ENCODE peak calls at places on chromosomes 4 and X, in seven cellular contexts. D, I, G, J, H, Z and A are unnamed samples.

GRCh38 chr4:8346838-8347605 is 77.5 kb downstream of the HTRA3 start:
- DNase-seq in D (no peak), I (no peak), G (no peak), J (peak; percentile 52), H (no peak), Z (no peak), A (no peak)

GRCh38 chr4:108030332-108030731 is 40.6 kb downstream of the HADH start:
- DNase-seq in D (peak; percentile 78), I (no peak), G (peak; percentile 77), J (peak; percentile 85), H (peak; percentile 66), Z (peak; percentile 12), A (peak; percentile 80)

GRCh38 chr4:76658231-76659102 is 223.4 kb downstream of the SHROOM3 start:
- DNase-seq in D (peak; percentile 87), I (no peak), G (peak; percentile 58), J (no peak), H (no peak), Z (no peak), A (peak; percentile 61)

GRCh38 chr4:61374612-61374920 is 174.4 kb downstream of the ADGRL3 start:
- DNase-seq in D (peak; percentile 5), I (no peak), G (no peak), J (no peak), H (no peak), Z (no peak), A (peak; percentile 75)

GRCh38 chr4:30802622-30803323 is 82.6 kb downstream of the PCDH7 start:
- DNase-seq in D (peak; percentile 88), I (no peak), G (no peak), J (no peak), H (no peak), Z (no peak), A (peak; percentile 50)

GRCh38 chrX:47530054-47530453 is 31.0 kb upstream of the ARAF start:
- DNase-seq in D (no peak), I (no peak), G (no peak), J (no peak), H (no peak), Z (no peak), A (no peak)

GRCh38 chrX:53073115-53073581 is 9.0 kb upstream of the TSPYL2 start:
- DNase-seq in D (no peak), I (no peak), G (no peak), J (no peak), H (no peak), Z (peak; percentile 66), A (no peak)

GRCh38 chr4:8345946-8346814 is 76.6 kb downstream of the HTRA3 start:
- DNase-seq in D (no peak), I (no peak), G (no peak), J (peak; percentile 30), H (no peak), Z (no peak), A (no peak)

GRCh38 chrX:87409113-87409841 is 108.3 kb upstream of the KLHL4 start:
- DNase-seq in D (peak; percentile 89), I (no peak), G (peak; percentile 92), J (peak; percentile 79), H (no peak), Z (no peak), A (peak; percentile 90)

GRCh38 chr4:122764071-122764807 is 31.7 kb downstream of the BBS12 start:
- DNase-seq in D (peak; percentile 63), I (no peak), G (peak; percentile 52), J (no peak), H (no peak), Z (no peak), A (peak; percentile 47)

GRCh38 chrX:114201622-114202021 is 382.3 kb upstream of the HTR2C start:
- DNase-seq in D (no peak), I (no peak), G (no peak), J (no peak), H (no peak), Z (no peak), A (no peak)

GRCh38 chr4:188767496-188767895 is 628.3 kb downstream of the TRIML1 start:
- DNase-seq in D (peak; percentile 67), I (no peak), G (no peak), J (no peak), H (no peak), Z (no peak), A (no peak)

GRCh38 chr4:111943796-111944203 is 201.5 kb upstream of the FAM241A start:
- DNase-seq in D (peak; percentile 59), I (no peak), G (peak; percentile 75), J (peak; percentile 69), H (no peak), Z (peak; percentile 2), A (peak; percentile 42)

GRCh38 chr4:22607382-22607781 is 85.4 kb upstream of the GBA3 start:
- DNase-seq in D (peak; percentile 31), I (no peak), G (peak; percentile 32), J (peak; percentile 76), H (peak; percentile 40), Z (peak; percentile 24), A (peak; percentile 28)

GRCh38 chrX:40058719-40059118 is 39.0 kb downstream of the BCOR start:
- DNase-seq in D (no peak), I (no peak), G (no peak), J (no peak), H (no peak), Z (peak; percentile 94), A (no peak)

GRCh38 chr4:101615652-101616051 is 174.9 kb upstream of the BANK1 start:
- DNase-seq in D (no peak), I (no peak), G (no peak), J (no peak), H (no peak), Z (no peak), A (no peak)

GRCh38 chrX:78106651-78106986 is 2.6 kb downstream of the PGK1 start:
- DNase-seq in D (no peak), I (no peak), G (no peak), J (no peak), H (no peak), Z (no peak), A (no peak)

GRCh38 chr4:1130318-1131186 is 17.2 kb upstream of the RNF212 start:
- DNase-seq in D (peak; percentile 79), I (peak; percentile 33), G (peak; percentile 65), J (peak; percentile 77), H (peak; percentile 74), Z (peak; percentile 31), A (peak; percentile 75)

GRCh38 chr4:154491731-154492249 is at the start of gene DCHS2:
- DNase-seq in D (no peak), I (no peak), G (no peak), J (peak; percentile 73), H (no peak), Z (no peak), A (no peak)

GRCh38 chrX:69037786-69038185 is 127.5 kb downstream of the PJA1 start:
- DNase-seq in D (no peak), I (no peak), G (no peak), J (no peak), H (no peak), Z (no peak), A (no peak)

GRCh38 chr4:169416997-169417396 is 146.2 kb upstream of the SH3RF1 start:
- DNase-seq in D (no peak), I (no peak), G (no peak), J (no peak), H (no peak), Z (peak; percentile 14), A (no peak)

GRCh38 chr4:168769416-168769815 is 240.6 kb downstream of the CBR4 start:
- DNase-seq in D (peak; percentile 78), I (no peak), G (peak; percentile 83), J (peak; percentile 67), H (no peak), Z (no peak), A (peak; percentile 90)

GRCh38 chr4:177032341-177032740 is 239.6 kb upstream of the VEGFC start:
- DNase-seq in D (no peak), I (no peak), G (no peak), J (no peak), H (no peak), Z (no peak), A (no peak)

GRCh38 chrX:103362504-103362903 is 6.2 kb downstream of the TCEAL9 start:
- DNase-seq in D (peak; percentile 38), I (no peak), G (peak; percentile 57), J (peak; percentile 69), H (no peak), Z (no peak), A (peak; percentile 65)

GRCh38 chrX:72306085-72306801 is 529 bp upstream of the CITED1 start:
- DNase-seq in D (no peak), I (no peak), G (no peak), J (no peak), H (no peak), Z (no peak), A (peak; percentile 21)

GRCh38 chrX:74450803-74451449 is 29.6 kb downstream of the SLC16A2 start:
- DNase-seq in D (peak; percentile 93), I (no peak), G (peak; percentile 95), J (no peak), H (no peak), Z (no peak), A (peak; percentile 94)

GRCh38 chrX:124211312-124211942 is 121.0 kb upstream of the TEX13D start:
- DNase-seq in D (peak; percentile 30), I (no peak), G (peak; percentile 11), J (no peak), H (peak; percentile 13), Z (no peak), A (peak; percentile 20)

GRCh38 chr4:26194764-26195163 is 126.0 kb upstream of the RBPJ start:
- DNase-seq in D (no peak), I (no peak), G (no peak), J (no peak), H (no peak), Z (no peak), A (no peak)

GRCh38 chr4:184387351-184387750 is 87.0 kb downstream of the IRF2 start:
- DNase-seq in D (no peak), I (no peak), G (no peak), J (no peak), H (no peak), Z (no peak), A (no peak)

GRCh38 chr4:16225139-16225538 is 1.1 kb downstream of the TAPT1 start:
- DNase-seq in D (peak; percentile 58), I (no peak), G (peak; percentile 21), J (no peak), H (no peak), Z (no peak), A (peak; percentile 52)

GRCh38 chr4:3723232-3723642 is 42.9 kb upstream of the ADRA2C start:
- DNase-seq in D (no peak), I (no peak), G (no peak), J (no peak), H (no peak), Z (no peak), A (no peak)

GRCh38 chrX:86806786-86807185 is 658.5 kb downstream of the DACH2 start:
- DNase-seq in D (peak; percentile 1), I (no peak), G (no peak), J (peak; percentile 47), H (no peak), Z (no peak), A (peak; percentile 16)

GRCh38 chr4:46277165-46277951 is 112.6 kb downstream of the GABRA2 start:
- DNase-seq in D (no peak), I (no peak), G (no peak), J (no peak), H (no peak), Z (no peak), A (no peak)

GRCh38 chrX:151871244-151871643 is 41.4 kb upstream of the MAGEA4 start:
- DNase-seq in D (peak; percentile 92), I (no peak), G (peak; percentile 93), J (no peak), H (no peak), Z (no peak), A (peak; percentile 91)